ENCODE peak calls at places on chromosomes 4 and X, in eight cellular contexts. One of them, this sample, is unnamed.

GRCh38 chr4:146232131-146232722 is 17.9 kb downstream of the REELD1 start:
- DNase-seq in endothelial cell of umbilical vein: no peak
- DNase-seq in GM23338: no peak
- DNase-seq in IMR-90: no peak
- DNase-seq in hepatocyte: no peak
- DNase-seq in small intestine: peak; percentile 66
- DNase-seq in fibroblast of the aortic adventitia: no peak
- DNase-seq in trophoblast cell: no peak
- DNase-seq in this sample: no peak

GRCh38 chr4:110417151-110417550 is 58.8 kb upstream of the ENPEP start:
- DNase-seq in endothelial cell of umbilical vein: no peak
- DNase-seq in GM23338: no peak
- DNase-seq in IMR-90: no peak
- DNase-seq in hepatocyte: no peak
- DNase-seq in small intestine: no peak
- DNase-seq in fibroblast of the aortic adventitia: no peak
- DNase-seq in trophoblast cell: peak; percentile 22
- DNase-seq in this sample: no peak

GRCh38 chr4:100421356-100421978 is 96.4 kb downstream of the EMCN start:
- DNase-seq in endothelial cell of umbilical vein: peak; percentile 73
- DNase-seq in GM23338: peak; percentile 50
- DNase-seq in IMR-90: peak; percentile 31
- DNase-seq in hepatocyte: peak; percentile 29
- DNase-seq in small intestine: peak; percentile 4
- DNase-seq in fibroblast of the aortic adventitia: peak; percentile 80
- DNase-seq in trophoblast cell: no peak
- DNase-seq in this sample: no peak

GRCh38 chrX:68989456-68989855 is 160.6 kb downstream of the EFNB1 start:
- DNase-seq in endothelial cell of umbilical vein: no peak
- DNase-seq in GM23338: no peak
- DNase-seq in IMR-90: no peak
- DNase-seq in hepatocyte: no peak
- DNase-seq in small intestine: no peak
- DNase-seq in fibroblast of the aortic adventitia: no peak
- DNase-seq in trophoblast cell: no peak
- DNase-seq in this sample: no peak

GRCh38 chrX:64093761-64094160 is 111.7 kb downstream of the AMER1 start:
- DNase-seq in endothelial cell of umbilical vein: peak; percentile 1
- DNase-seq in GM23338: peak; percentile 67
- DNase-seq in IMR-90: peak; percentile 4
- DNase-seq in hepatocyte: no peak
- DNase-seq in small intestine: no peak
- DNase-seq in fibroblast of the aortic adventitia: peak; percentile 4
- DNase-seq in trophoblast cell: no peak
- DNase-seq in this sample: no peak

GRCh38 chr4:26346203-26346620 is 25.4 kb downstream of the RBPJ start:
- DNase-seq in endothelial cell of umbilical vein: peak; percentile 55
- DNase-seq in GM23338: peak; percentile 74
- DNase-seq in IMR-90: no peak
- DNase-seq in hepatocyte: no peak
- DNase-seq in small intestine: peak; percentile 59
- DNase-seq in fibroblast of the aortic adventitia: peak; percentile 58
- DNase-seq in trophoblast cell: no peak
- DNase-seq in this sample: peak; percentile 61

GRCh38 chr4:37780444-37781133 is 45.9 kb upstream of the PGM2 start:
- DNase-seq in endothelial cell of umbilical vein: no peak
- DNase-seq in GM23338: peak; percentile 15
- DNase-seq in IMR-90: no peak
- DNase-seq in hepatocyte: peak; percentile 43
- DNase-seq in small intestine: peak; percentile 48
- DNase-seq in fibroblast of the aortic adventitia: peak; percentile 33
- DNase-seq in trophoblast cell: no peak
- DNase-seq in this sample: peak; percentile 44

GRCh38 chr4:2825740-2826139 is 17.9 kb upstream of the ADD1 start:
- DNase-seq in endothelial cell of umbilical vein: no peak
- DNase-seq in GM23338: no peak
- DNase-seq in IMR-90: no peak
- DNase-seq in hepatocyte: no peak
- DNase-seq in small intestine: no peak
- DNase-seq in fibroblast of the aortic adventitia: no peak
- DNase-seq in trophoblast cell: no peak
- DNase-seq in this sample: no peak

GRCh38 chrX:48890296-48890925 is 7.2 kb downstream of the TIMM17B start:
- DNase-seq in endothelial cell of umbilical vein: no peak
- DNase-seq in GM23338: peak; percentile 35
- DNase-seq in IMR-90: no peak
- DNase-seq in hepatocyte: no peak
- DNase-seq in small intestine: no peak
- DNase-seq in fibroblast of the aortic adventitia: no peak
- DNase-seq in trophoblast cell: peak; percentile 44
- DNase-seq in this sample: no peak

GRCh38 chr4:4386736-4387392 is at the start of gene NSG1:
- DNase-seq in endothelial cell of umbilical vein: no peak
- DNase-seq in GM23338: peak; percentile 42
- DNase-seq in IMR-90: peak; percentile 18
- DNase-seq in hepatocyte: peak; percentile 53
- DNase-seq in small intestine: no peak
- DNase-seq in fibroblast of the aortic adventitia: peak; percentile 11
- DNase-seq in trophoblast cell: no peak
- DNase-seq in this sample: no peak

GRCh38 chr4:60201052-60201673 is 999.0 kb upstream of the ADGRL3 start:
- DNase-seq in endothelial cell of umbilical vein: peak; percentile 57
- DNase-seq in GM23338: peak; percentile 76
- DNase-seq in IMR-90: peak; percentile 28
- DNase-seq in hepatocyte: peak; percentile 77
- DNase-seq in small intestine: peak; percentile 45
- DNase-seq in fibroblast of the aortic adventitia: peak; percentile 57
- DNase-seq in trophoblast cell: peak; percentile 55
- DNase-seq in this sample: peak; percentile 36

GRCh38 chr4:42750831-42751230 is 93.9 kb upstream of the ATP8A1 start:
- DNase-seq in endothelial cell of umbilical vein: no peak
- DNase-seq in GM23338: peak; percentile 5
- DNase-seq in IMR-90: no peak
- DNase-seq in hepatocyte: no peak
- DNase-seq in small intestine: no peak
- DNase-seq in fibroblast of the aortic adventitia: no peak
- DNase-seq in trophoblast cell: no peak
- DNase-seq in this sample: peak; percentile 48

GRCh38 chr4:182819751-182820150 is 97.4 kb downstream of the DCTD start:
- DNase-seq in endothelial cell of umbilical vein: no peak
- DNase-seq in GM23338: no peak
- DNase-seq in IMR-90: no peak
- DNase-seq in hepatocyte: no peak
- DNase-seq in small intestine: no peak
- DNase-seq in fibroblast of the aortic adventitia: no peak
- DNase-seq in trophoblast cell: no peak
- DNase-seq in this sample: no peak

GRCh38 chrX:47958943-47959342 is 44.8 kb downstream of the ZNF182 start:
- DNase-seq in endothelial cell of umbilical vein: peak; percentile 5
- DNase-seq in GM23338: peak; percentile 34
- DNase-seq in IMR-90: no peak
- DNase-seq in hepatocyte: peak; percentile 17
- DNase-seq in small intestine: peak; percentile 21
- DNase-seq in fibroblast of the aortic adventitia: no peak
- DNase-seq in trophoblast cell: no peak
- DNase-seq in this sample: no peak

GRCh38 chr4:1293981-1294380 is 4.3 kb downstream of the MAEA start:
- DNase-seq in endothelial cell of umbilical vein: no peak
- DNase-seq in GM23338: no peak
- DNase-seq in IMR-90: no peak
- DNase-seq in hepatocyte: no peak
- DNase-seq in small intestine: no peak
- DNase-seq in fibroblast of the aortic adventitia: peak; percentile 38
- DNase-seq in trophoblast cell: no peak
- DNase-seq in this sample: no peak

GRCh38 chrX:136779346-136779781 is 1.4 kb downstream of the ARHGEF6 start:
- DNase-seq in endothelial cell of umbilical vein: no peak
- DNase-seq in GM23338: no peak
- DNase-seq in IMR-90: no peak
- DNase-seq in hepatocyte: no peak
- DNase-seq in small intestine: peak; percentile 23
- DNase-seq in fibroblast of the aortic adventitia: no peak
- DNase-seq in trophoblast cell: no peak
- DNase-seq in this sample: no peak

GRCh38 chrX:136781180-136781797 is 557 bp upstream of the ARHGEF6 start:
- DNase-seq in endothelial cell of umbilical vein: peak; percentile 5
- DNase-seq in GM23338: no peak
- DNase-seq in IMR-90: no peak
- DNase-seq in hepatocyte: no peak
- DNase-seq in small intestine: no peak
- DNase-seq in fibroblast of the aortic adventitia: peak; percentile 6
- DNase-seq in trophoblast cell: no peak
- DNase-seq in this sample: no peak

GRCh38 chrX:136778914-136779313 is 1.8 kb downstream of the ARHGEF6 start:
- DNase-seq in endothelial cell of umbilical vein: no peak
- DNase-seq in GM23338: no peak
- DNase-seq in IMR-90: no peak
- DNase-seq in hepatocyte: no peak
- DNase-seq in small intestine: no peak
- DNase-seq in fibroblast of the aortic adventitia: no peak
- DNase-seq in trophoblast cell: no peak
- DNase-seq in this sample: no peak

GRCh38 chrX:136780241-136780640 is 491 bp downstream of the ARHGEF6 start:
- DNase-seq in endothelial cell of umbilical vein: no peak
- DNase-seq in GM23338: no peak
- DNase-seq in IMR-90: no peak
- DNase-seq in hepatocyte: no peak
- DNase-seq in small intestine: no peak
- DNase-seq in fibroblast of the aortic adventitia: no peak
- DNase-seq in trophoblast cell: no peak
- DNase-seq in this sample: no peak

DNA sequence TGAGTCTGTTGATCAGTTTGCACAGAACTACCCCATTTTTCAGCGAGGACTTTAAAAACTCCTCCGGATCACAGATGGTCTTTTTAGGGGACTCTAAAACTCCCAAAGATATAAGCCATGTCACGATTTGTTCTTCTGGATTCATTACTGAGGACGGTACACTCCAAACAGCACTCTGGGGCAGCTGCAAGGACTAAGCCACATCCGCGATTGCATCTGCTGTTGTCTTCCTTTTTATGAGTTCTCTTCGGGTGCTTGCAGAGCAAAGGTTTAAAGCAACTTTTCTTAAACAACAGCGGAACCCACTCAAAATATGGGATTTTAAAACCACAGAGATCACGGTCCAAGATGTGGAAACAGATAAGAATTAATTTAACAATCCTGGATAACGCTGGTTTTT is at the start of gene ARHGEF6:
- DNase-seq in endothelial cell of umbilical vein: no peak
- DNase-seq in GM23338: no peak
- DNase-seq in IMR-90: no peak
- DNase-seq in hepatocyte: no peak
- DNase-seq in small intestine: peak; percentile 25
- DNase-seq in fibroblast of the aortic adventitia: peak; percentile 8
- DNase-seq in trophoblast cell: no peak
- DNase-seq in this sample: no peak
- H3K4me3 ChIP-seq in endothelial cell of umbilical vein: no peak within 1 kb of the TSS
- H3K4me3 ChIP-seq in GM23338: no peak within 1 kb of the TSS
- H3K4me3 ChIP-seq in IMR-90: no peak within 1 kb of the TSS
- H3K4me3 ChIP-seq in hepatocyte: no peak within 1 kb of the TSS
- H3K4me3 ChIP-seq in small intestine: peak within 1 kb of the TSS; percentile 23
- H3K4me3 ChIP-seq in fibroblast of the aortic adventitia: no peak within 1 kb of the TSS
- H3K4me3 ChIP-seq in trophoblast cell: no peak within 1 kb of the TSS
- H3K4me3 ChIP-seq in this sample: no peak within 1 kb of the TSS

DNA sequence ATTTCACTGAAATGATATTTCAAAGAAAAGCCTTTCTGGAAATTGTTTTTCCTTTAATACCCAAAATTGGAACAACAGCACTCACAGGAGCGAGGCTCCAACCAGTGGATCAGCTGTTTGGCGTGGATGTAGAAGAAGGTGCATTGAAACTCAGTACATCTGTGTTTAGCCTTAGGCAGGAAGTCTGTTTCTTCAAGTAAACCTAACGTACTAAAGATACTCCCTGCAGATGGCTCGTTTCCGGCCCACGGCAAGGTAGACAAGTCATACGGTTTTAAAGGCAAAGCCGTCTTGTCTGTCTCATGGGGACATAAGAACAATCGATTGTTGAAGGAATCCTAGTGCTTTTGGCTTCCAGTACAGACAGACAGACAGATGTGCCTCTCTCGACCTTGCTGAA is 50.0 kb upstream of the CLCN4 start:
- DNase-seq in endothelial cell of umbilical vein: no peak
- DNase-seq in GM23338: no peak
- DNase-seq in IMR-90: no peak
- DNase-seq in hepatocyte: no peak
- DNase-seq in small intestine: peak; percentile 25
- DNase-seq in fibroblast of the aortic adventitia: no peak
- DNase-seq in trophoblast cell: no peak
- DNase-seq in this sample: no peak
- H3K4me3 ChIP-seq in endothelial cell of umbilical vein: no peak overlapping the region
- H3K4me3 ChIP-seq in GM23338: no peak overlapping the region
- H3K4me3 ChIP-seq in IMR-90: no peak overlapping the region
- H3K4me3 ChIP-seq in hepatocyte: no peak overlapping the region
- H3K4me3 ChIP-seq in small intestine: no peak overlapping the region
- H3K4me3 ChIP-seq in fibroblast of the aortic adventitia: no peak overlapping the region
- H3K4me3 ChIP-seq in trophoblast cell: no peak overlapping the region
- H3K4me3 ChIP-seq in this sample: no peak overlapping the region

GRCh38 chr4:98546910-98547544 is 111.4 kb downstream of the TSPAN5 start:
- DNase-seq in endothelial cell of umbilical vein: peak; percentile 59
- DNase-seq in GM23338: peak; percentile 45
- DNase-seq in IMR-90: peak; percentile 54
- DNase-seq in hepatocyte: no peak
- DNase-seq in small intestine: peak; percentile 3
- DNase-seq in fibroblast of the aortic adventitia: peak; percentile 84
- DNase-seq in trophoblast cell: no peak
- DNase-seq in this sample: no peak
- H3K4me3 ChIP-seq in endothelial cell of umbilical vein: peak overlapping the region; percentile 3
- H3K4me3 ChIP-seq in GM23338: no peak overlapping the region
- H3K4me3 ChIP-seq in IMR-90: peak overlapping the region; percentile 26
- H3K4me3 ChIP-seq in hepatocyte: no peak overlapping the region
- H3K4me3 ChIP-seq in small intestine: no peak overlapping the region
- H3K4me3 ChIP-seq in fibroblast of the aortic adventitia: peak overlapping the region; percentile 63
- H3K4me3 ChIP-seq in trophoblast cell: no peak overlapping the region
- H3K4me3 ChIP-seq in this sample: no peak overlapping the region

GRCh38 chr4:184384056-184384809 is 90.1 kb downstream of the IRF2 start:
- DNase-seq in endothelial cell of umbilical vein: peak; percentile 74
- DNase-seq in GM23338: peak; percentile 26
- DNase-seq in IMR-90: peak; percentile 96
- DNase-seq in hepatocyte: peak; percentile 72
- DNase-seq in small intestine: peak; percentile 90
- DNase-seq in fibroblast of the aortic adventitia: peak; percentile 98
- DNase-seq in trophoblast cell: no peak
- DNase-seq in this sample: no peak

GRCh38 chr4:184386271-184386781 is 88.0 kb downstream of the IRF2 start:
- DNase-seq in endothelial cell of umbilical vein: no peak
- DNase-seq in GM23338: peak; percentile 83
- DNase-seq in IMR-90: no peak
- DNase-seq in hepatocyte: peak; percentile 69
- DNase-seq in small intestine: peak; percentile 95
- DNase-seq in fibroblast of the aortic adventitia: no peak
- DNase-seq in trophoblast cell: no peak
- DNase-seq in this sample: no peak

GRCh38 chr4:184385705-184386141 is 88.6 kb downstream of the IRF2 start:
- DNase-seq in endothelial cell of umbilical vein: peak; percentile 69
- DNase-seq in GM23338: peak; percentile 42
- DNase-seq in IMR-90: no peak
- DNase-seq in hepatocyte: peak; percentile 58
- DNase-seq in small intestine: peak; percentile 97
- DNase-seq in fibroblast of the aortic adventitia: no peak
- DNase-seq in trophoblast cell: no peak
- DNase-seq in this sample: no peak

GRCh38 chr4:184383497-184384055 is 90.8 kb downstream of the IRF2 start:
- DNase-seq in endothelial cell of umbilical vein: peak; percentile 89
- DNase-seq in GM23338: no peak
- DNase-seq in IMR-90: peak; percentile 99
- DNase-seq in hepatocyte: peak; percentile 73
- DNase-seq in small intestine: peak; percentile 91
- DNase-seq in fibroblast of the aortic adventitia: peak; percentile 98
- DNase-seq in trophoblast cell: peak; percentile 43
- DNase-seq in this sample: no peak

GRCh38 chr4:184384810-184385557 is 89.4 kb downstream of the IRF2 start:
- DNase-seq in endothelial cell of umbilical vein: no peak
- DNase-seq in GM23338: peak; percentile 17
- DNase-seq in IMR-90: peak; percentile 46
- DNase-seq in hepatocyte: no peak
- DNase-seq in small intestine: peak; percentile 52
- DNase-seq in fibroblast of the aortic adventitia: no peak
- DNase-seq in trophoblast cell: no peak
- DNase-seq in this sample: no peak
- H3K4me3 ChIP-seq in endothelial cell of umbilical vein: no peak overlapping the region
- H3K4me3 ChIP-seq in GM23338: no peak overlapping the region
- H3K4me3 ChIP-seq in IMR-90: no peak overlapping the region
- H3K4me3 ChIP-seq in hepatocyte: no peak overlapping the region
- H3K4me3 ChIP-seq in small intestine: no peak overlapping the region
- H3K4me3 ChIP-seq in fibroblast of the aortic adventitia: peak overlapping the region; percentile 58
- H3K4me3 ChIP-seq in trophoblast cell: no peak overlapping the region
- H3K4me3 ChIP-seq in this sample: no peak overlapping the region